ENCODE peak calls at places on chromosome 14, in four cellular contexts. O is mucosa of gallbladder, I is GM23248, Q is stomach. A is an unnamed sample.

GRCh38 chr14:23193432-23193831 is 10.0 kb upstream of the SLC7A8 start:
- DNase-seq in O (no peak), I (no peak), Q (no peak), A (no peak)

GRCh38 chr14:68088463-68088862 is 268.9 kb downstream of the RAD51B start:
- DNase-seq in O (no peak), I (no peak), Q (no peak), A (peak)

GRCh38 chr14:89004195-89004594 is 179.7 kb downstream of the TTC8 start:
- DNase-seq in O (no peak), I (peak), Q (no peak), A (no peak)

GRCh38 chr14:93281937-93282336 is 50.9 kb downstream of the BTBD7 start:
- DNase-seq in O (no peak), I (no peak), Q (no peak), A (no peak)

GRCh38 chr14:67416810-67417209 is 4.8 kb upstream of the PLEK2 start:
- DNase-seq in O (no peak), I (no peak), Q (no peak), A (no peak)

GRCh38 chr14:68282479-68283377 is 463.1 kb downstream of the RAD51B start:
- DNase-seq in O (no peak), I (no peak), Q (no peak), A (no peak)

GRCh38 chr14:21197418-21198205 is 41.7 kb upstream of the OR5AU1 start:
- DNase-seq in O (no peak), I (no peak), Q (no peak), A (no peak)

GRCh38 chr14:23361320-23361719 is 3.7 kb downstream of the EFS start:
- DNase-seq in O (no peak), I (peak), Q (no peak), A (no peak)

GRCh38 chr14:56199976-56200577 is 81.9 kb downstream of the PELI2 start:
- DNase-seq in O (no peak), I (peak), Q (no peak), A (no peak)

GRCh38 chr14:58501214-58501816 is 73.8 kb downstream of the KIAA0586 start:
- DNase-seq in O (peak), I (peak), Q (no peak), A (peak)

GRCh38 chr14:65106316-65106715 is 4.0 kb upstream of the MAX start:
- DNase-seq in O (no peak), I (no peak), Q (no peak), A (no peak)

GRCh38 chr14:34496679-34497513 is 34.9 kb upstream of the SPTSSA start:
- DNase-seq in O (peak), I (peak), Q (peak), A (no peak)

GRCh38 chr14:96783306-96784224 is 13.6 kb upstream of the VRK1 start:
- DNase-seq in O (no peak), I (peak), Q (no peak), A (no peak)

GRCh38 chr14:80996049-80996901 is 40.9 kb downstream of the TSHR start:
- DNase-seq in O (peak), I (peak), Q (no peak), A (peak)

GRCh38 chr14:69041783-69042182 is 62.7 kb upstream of the ACTN1 start:
- DNase-seq in O (no peak), I (no peak), Q (no peak), A (no peak)

GRCh38 chr14:67241416-67242362 is at the start of gene PALS1:
- DNase-seq in O (peak), I (peak), Q (no peak), A (peak)

GRCh38 chr14:36418937-36419336 is 98.5 kb upstream of the MBIP start:
- DNase-seq in O (no peak), I (no peak), Q (no peak), A (no peak)

GRCh38 chr14:101497910-101498860 is 63.1 kb upstream of the DIO3 start:
- DNase-seq in O (no peak), I (no peak), Q (peak), A (no peak)

A was measured in NCI-H510A treated with DMSO at 0.1 percent for 48 hours.